ENCODE peak calls at places on chromosomes 13 and 19, in seven cellular contexts. One of them, this sample, is unnamed.
A peak's percentile ranks its signal among the peaks of the same experiment; 100 is the strongest.

GRCh38 chr19:33472696-33473624 is 48.6 kb downstream of the PEPD start:
- DNase-seq in HL-60: no peak
- DNase-seq in upper lobe of left lung: peak; percentile 3
- DNase-seq in cardiac muscle cell: no peak
- DNase-seq in activated B cell treated with CpG ODN at 0.5 μM for 24 hours: no peak
- DNase-seq in kidney epithelial cell: peak; percentile 53
- DNase-seq in HCT116: no peak
- DNase-seq in this sample: no peak

GRCh38 chr19:18233224-18233825 is 7.1 kb upstream of the PDE4C start:
- DNase-seq in HL-60: peak; percentile 50
- DNase-seq in HCT116: no peak
- DNase-seq in cardiac muscle cell: peak; percentile 89
- DNase-seq in activated B cell treated with CpG ODN at 0.5 μM for 24 hours: peak; percentile 53
- DNase-seq in upper lobe of left lung: peak; percentile 41
- DNase-seq in kidney epithelial cell: no peak
- DNase-seq in this sample: peak; percentile 77

GRCh38 chr13:51246411-51247298 is 24.5 kb downstream of the FAM124A start:
- DNase-seq in cardiac muscle cell: peak; percentile 56
- DNase-seq in upper lobe of left lung: no peak
- DNase-seq in activated B cell treated with CpG ODN at 0.5 μM for 24 hours: no peak
- DNase-seq in HL-60: no peak
- DNase-seq in HCT116: no peak
- DNase-seq in kidney epithelial cell: peak; percentile 10
- DNase-seq in this sample: no peak

GRCh38 chr19:30669329-30670010 is 297.3 kb downstream of the ZNF536 start:
- DNase-seq in upper lobe of left lung: peak; percentile 42
- DNase-seq in cardiac muscle cell: peak; percentile 76
- DNase-seq in activated B cell treated with CpG ODN at 0.5 μM for 24 hours: no peak
- DNase-seq in kidney epithelial cell: no peak
- DNase-seq in HCT116: no peak
- DNase-seq in HL-60: no peak
- DNase-seq in this sample: peak; percentile 83

GRCh38 chr13:42364613-42365000 is 92.7 kb downstream of the AKAP11 start:
- DNase-seq in HL-60: no peak
- DNase-seq in upper lobe of left lung: no peak
- DNase-seq in cardiac muscle cell: peak; percentile 13
- DNase-seq in HCT116: no peak
- DNase-seq in activated B cell treated with CpG ODN at 0.5 μM for 24 hours: no peak
- DNase-seq in kidney epithelial cell: no peak
- DNase-seq in this sample: no peak

GRCh38 chr13:28854657-28855056 is 34.5 kb downstream of the MTUS2 start:
- DNase-seq in HL-60: no peak
- DNase-seq in cardiac muscle cell: no peak
- DNase-seq in kidney epithelial cell: no peak
- DNase-seq in upper lobe of left lung: no peak
- DNase-seq in activated B cell treated with CpG ODN at 0.5 μM for 24 hours: no peak
- DNase-seq in HCT116: no peak
- DNase-seq in this sample: no peak

GRCh38 chr13:100154835-100155463 is 66.1 kb downstream of the PCCA start:
- DNase-seq in cardiac muscle cell: no peak
- DNase-seq in upper lobe of left lung: no peak
- DNase-seq in kidney epithelial cell: no peak
- DNase-seq in HL-60: no peak
- DNase-seq in activated B cell treated with CpG ODN at 0.5 μM for 24 hours: no peak
- DNase-seq in HCT116: no peak
- DNase-seq in this sample: no peak

GRCh38 chr13:57627663-57628062 is 3.9 kb upstream of the PCDH17 start:
- DNase-seq in HL-60: peak; percentile 7
- DNase-seq in upper lobe of left lung: no peak
- DNase-seq in kidney epithelial cell: no peak
- DNase-seq in activated B cell treated with CpG ODN at 0.5 μM for 24 hours: no peak
- DNase-seq in HCT116: no peak
- DNase-seq in cardiac muscle cell: peak; percentile 50
- DNase-seq in this sample: no peak

GRCh38 chr13:60148918-60149317 is 14.8 kb downstream of the DIAPH3 start:
- DNase-seq in activated B cell treated with CpG ODN at 0.5 μM for 24 hours: no peak
- DNase-seq in kidney epithelial cell: no peak
- DNase-seq in cardiac muscle cell: no peak
- DNase-seq in upper lobe of left lung: no peak
- DNase-seq in HL-60: no peak
- DNase-seq in HCT116: no peak
- DNase-seq in this sample: no peak

GRCh38 chr13:80524447-80525215 is 183.7 kb upstream of the SPRY2 start:
- DNase-seq in HCT116: peak; percentile 15
- DNase-seq in activated B cell treated with CpG ODN at 0.5 μM for 24 hours: no peak
- DNase-seq in HL-60: no peak
- DNase-seq in kidney epithelial cell: no peak
- DNase-seq in upper lobe of left lung: no peak
- DNase-seq in cardiac muscle cell: no peak
- DNase-seq in this sample: no peak

GRCh38 chr19:28213476-28214082 is 999.4 kb downstream of the UQCRFS1 start:
- DNase-seq in upper lobe of left lung: no peak
- DNase-seq in activated B cell treated with CpG ODN at 0.5 μM for 24 hours: no peak
- DNase-seq in HL-60: no peak
- DNase-seq in cardiac muscle cell: no peak
- DNase-seq in kidney epithelial cell: no peak
- DNase-seq in HCT116: no peak
- DNase-seq in this sample: no peak

GRCh38 chr19:55005684-55006488 is 32.2 kb downstream of the GP6 start:
- DNase-seq in activated B cell treated with CpG ODN at 0.5 μM for 24 hours: peak; percentile 18
- DNase-seq in kidney epithelial cell: peak; percentile 86
- DNase-seq in cardiac muscle cell: peak; percentile 34
- DNase-seq in HCT116: peak; percentile 98
- DNase-seq in HL-60: peak; percentile 88
- DNase-seq in upper lobe of left lung: no peak
- DNase-seq in this sample: no peak

GRCh38 chr13:28181413-28181812 is 43.1 kb downstream of the PAN3 start:
- DNase-seq in HL-60: no peak
- DNase-seq in upper lobe of left lung: no peak
- DNase-seq in kidney epithelial cell: peak; percentile 18
- DNase-seq in HCT116: peak; percentile 10
- DNase-seq in activated B cell treated with CpG ODN at 0.5 μM for 24 hours: no peak
- DNase-seq in cardiac muscle cell: no peak
- DNase-seq in this sample: no peak

DNA sequence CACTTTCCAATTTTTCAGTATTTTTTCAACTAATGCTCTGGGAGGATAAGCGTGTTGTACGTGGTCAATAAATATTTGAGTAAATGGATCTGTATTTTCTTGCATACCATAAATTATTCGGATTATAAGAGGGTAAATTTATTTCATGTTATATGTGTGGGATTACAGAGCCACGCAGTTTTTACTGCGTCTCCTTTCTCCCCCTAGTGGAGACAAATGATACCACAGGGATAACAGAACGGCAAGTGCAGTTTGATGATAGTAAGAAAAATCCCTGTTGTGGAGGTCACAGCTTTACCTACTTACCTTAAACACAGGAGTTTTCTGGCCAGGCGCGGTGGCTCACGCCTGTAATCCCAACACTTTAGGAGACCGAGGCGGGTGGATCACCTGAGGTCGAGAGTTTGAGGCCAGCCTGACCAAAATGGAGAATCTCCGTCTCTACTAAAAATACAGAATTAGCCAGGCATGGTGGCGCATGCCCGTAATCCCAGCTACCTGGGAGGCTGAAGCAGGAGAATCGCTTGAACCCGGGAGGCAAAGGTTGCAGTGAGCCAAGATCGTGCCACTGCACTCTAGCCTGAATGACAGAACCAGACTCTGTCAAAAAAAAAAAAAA is 16.8 kb downstream of the MBD3L2B start:
- DNase-seq in cardiac muscle cell: peak; percentile 1
- DNase-seq in HCT116: peak; percentile 34
- DNase-seq in HL-60: no peak
- DNase-seq in kidney epithelial cell: peak; percentile 7
- DNase-seq in activated B cell treated with CpG ODN at 0.5 μM for 24 hours: no peak
- DNase-seq in upper lobe of left lung: no peak
- DNase-seq in this sample: peak; percentile 11
- TF ChIP-seq CTCF in cardiac muscle cell: peak; percentile 62
- TF ChIP-seq CTCF in HCT116: peak; percentile 64
- TF ChIP-seq CTCF in HL-60: peak; percentile 25
- TF ChIP-seq CTCF in kidney epithelial cell: peak; percentile 80
- TF ChIP-seq CTCF in activated B cell treated with CpG ODN at 0.5 μM for 24 hours: no peak
- TF ChIP-seq CTCF in upper lobe of left lung: no peak
- TF ChIP-seq CTCF in this sample: peak; percentile 86

DNA sequence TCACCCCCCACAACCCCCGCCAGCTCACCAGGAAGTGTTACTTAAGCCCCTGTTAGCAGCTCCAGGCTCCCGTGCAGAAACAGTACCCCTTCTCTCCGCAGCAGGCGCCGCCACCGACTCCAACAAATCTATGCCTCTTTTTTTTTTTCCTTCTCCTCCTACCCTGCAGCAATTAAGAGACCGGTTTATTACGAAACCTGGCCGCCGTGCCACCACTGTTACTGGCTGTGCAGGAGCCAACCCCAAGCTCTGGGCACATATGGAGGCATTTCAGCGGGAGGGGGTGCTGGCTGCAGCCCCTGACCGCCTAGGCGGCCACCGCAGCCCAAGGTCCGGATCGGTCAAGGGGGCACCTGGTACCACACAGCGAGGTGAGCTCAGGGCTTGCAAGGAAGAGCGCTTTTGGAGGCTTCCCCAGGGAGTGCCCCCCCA is 2.4 kb downstream of the GADD45B start:
- DNase-seq in cardiac muscle cell: peak; percentile 59
- DNase-seq in upper lobe of left lung: peak; percentile 83
- DNase-seq in HCT116: no peak
- DNase-seq in activated B cell treated with CpG ODN at 0.5 μM for 24 hours: peak; percentile 49
- DNase-seq in kidney epithelial cell: no peak
- DNase-seq in HL-60: peak; percentile 88
- DNase-seq in this sample: no peak
- TF ChIP-seq CTCF in cardiac muscle cell: peak; percentile 17
- TF ChIP-seq CTCF in upper lobe of left lung: peak; percentile 53
- TF ChIP-seq CTCF in HCT116: no peak
- TF ChIP-seq CTCF in activated B cell treated with CpG ODN at 0.5 μM for 24 hours: no peak
- TF ChIP-seq CTCF in kidney epithelial cell: peak; percentile 20
- TF ChIP-seq CTCF in HL-60: no peak
- TF ChIP-seq CTCF in this sample: no peak

DNA sequence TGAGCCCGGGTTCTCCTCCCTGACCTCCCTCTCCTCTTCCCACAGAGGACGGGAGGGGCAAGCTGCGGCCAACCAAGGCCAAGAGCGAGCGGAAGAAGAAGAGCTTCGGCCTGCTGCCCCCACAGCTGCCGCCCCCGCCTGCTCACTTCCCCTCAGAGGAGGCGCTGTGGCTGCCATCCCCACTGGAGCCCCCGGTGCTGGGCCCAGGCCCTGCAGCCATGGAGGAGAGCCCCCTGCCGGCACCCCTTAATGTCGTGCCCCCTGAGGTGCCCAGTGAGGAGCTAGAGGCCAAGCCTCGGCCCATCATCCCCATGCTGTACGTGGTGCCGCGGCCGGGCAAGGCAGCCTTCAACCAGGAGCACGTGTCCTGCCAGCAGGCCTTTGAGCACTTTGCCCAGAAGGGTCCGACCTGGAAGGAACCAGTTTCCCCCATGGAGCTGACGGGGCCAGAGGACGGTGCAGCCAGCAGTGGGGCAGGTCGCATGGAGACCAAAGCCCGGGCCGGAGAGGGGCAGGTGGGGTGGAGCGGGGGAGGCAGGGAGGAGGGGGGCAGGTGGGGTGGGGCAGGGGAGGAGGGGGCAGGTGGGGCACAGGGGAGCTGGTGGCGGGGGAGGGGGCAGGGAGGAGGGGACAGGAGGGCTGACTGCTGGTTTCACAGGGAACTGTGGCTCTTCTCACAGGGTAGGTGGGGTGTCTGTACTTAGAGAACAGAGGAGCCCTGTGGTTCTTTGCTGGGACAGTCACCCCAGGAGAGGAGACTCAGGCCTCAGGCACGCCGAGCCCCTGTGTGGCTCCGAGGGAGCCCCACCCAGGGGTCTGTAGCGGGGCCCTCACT is 162.3 kb downstream of the KDM4B start:
- DNase-seq in HL-60: no peak
- DNase-seq in activated B cell treated with CpG ODN at 0.5 μM for 24 hours: peak; percentile 76
- DNase-seq in upper lobe of left lung: no peak
- DNase-seq in HCT116: no peak
- DNase-seq in cardiac muscle cell: no peak
- DNase-seq in kidney epithelial cell: no peak
- DNase-seq in this sample: no peak
- TF ChIP-seq CTCF in HL-60: no peak
- TF ChIP-seq CTCF in activated B cell treated with CpG ODN at 0.5 μM for 24 hours: no peak
- TF ChIP-seq CTCF in upper lobe of left lung: no peak
- TF ChIP-seq CTCF in HCT116: no peak
- TF ChIP-seq CTCF in cardiac muscle cell: no peak
- TF ChIP-seq CTCF in kidney epithelial cell: no peak
- TF ChIP-seq CTCF in this sample: no peak

GRCh38 chr19:1811472-1811894 is 593 bp downstream of the ATP8B3 start:
- DNase-seq in cardiac muscle cell: peak; percentile 14
- DNase-seq in HCT116: peak; percentile 90
- DNase-seq in HL-60: peak; percentile 83
- DNase-seq in upper lobe of left lung: peak; percentile 59
- DNase-seq in activated B cell treated with CpG ODN at 0.5 μM for 24 hours: no peak
- DNase-seq in kidney epithelial cell: peak; percentile 63
- DNase-seq in this sample: no peak

GRCh38 chr19:1810439-1811160 is 1.5 kb downstream of the ATP8B3 start:
- DNase-seq in kidney epithelial cell: no peak
- DNase-seq in upper lobe of left lung: no peak
- DNase-seq in cardiac muscle cell: no peak
- DNase-seq in HCT116: no peak
- DNase-seq in HL-60: no peak
- DNase-seq in activated B cell treated with CpG ODN at 0.5 μM for 24 hours: no peak
- DNase-seq in this sample: no peak

GRCh38 chr19:1813197-1813836 is 1.2 kb upstream of the ATP8B3 start:
- DNase-seq in kidney epithelial cell: no peak
- DNase-seq in HCT116: no peak
- DNase-seq in cardiac muscle cell: no peak
- DNase-seq in upper lobe of left lung: no peak
- DNase-seq in activated B cell treated with CpG ODN at 0.5 μM for 24 hours: no peak
- DNase-seq in HL-60: no peak
- DNase-seq in this sample: no peak

GRCh38 chr19:1812426-1813196 is 535 bp upstream of the ATP8B3 start:
- DNase-seq in activated B cell treated with CpG ODN at 0.5 μM for 24 hours: peak; percentile 82
- DNase-seq in upper lobe of left lung: peak; percentile 98
- DNase-seq in HL-60: peak; percentile 96
- DNase-seq in HCT116: peak; percentile 95
- DNase-seq in kidney epithelial cell: peak; percentile 83
- DNase-seq in cardiac muscle cell: peak; percentile 97
- DNase-seq in this sample: peak; percentile 79

DNA sequence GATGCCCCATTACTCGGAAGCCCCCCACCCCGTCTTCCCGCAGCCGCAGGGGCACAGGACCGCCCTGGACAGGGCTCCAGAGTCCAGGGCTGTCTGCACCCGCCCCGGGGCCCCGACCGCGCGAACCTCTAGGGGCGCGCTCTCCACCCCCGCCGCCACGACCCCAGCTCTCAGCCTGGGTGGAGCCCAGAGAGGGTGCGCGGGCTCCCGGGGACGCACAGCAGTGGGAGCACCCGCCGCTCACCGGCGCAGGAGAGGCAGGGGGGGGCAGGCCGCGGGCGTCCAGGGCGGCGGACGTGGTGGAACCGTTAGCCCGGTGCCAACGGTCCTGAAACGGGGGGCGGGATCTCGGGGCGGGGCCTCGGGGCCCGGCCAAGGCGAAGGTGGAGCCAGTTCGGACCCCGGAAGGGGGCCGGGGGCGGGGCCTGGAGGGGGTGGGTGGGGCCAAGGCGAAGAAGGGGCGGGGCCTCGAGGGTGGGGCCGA is at the start of gene ATP8B3:
- DNase-seq in HCT116: no peak
- DNase-seq in activated B cell treated with CpG ODN at 0.5 μM for 24 hours: no peak
- DNase-seq in kidney epithelial cell: no peak
- DNase-seq in HL-60: no peak
- DNase-seq in upper lobe of left lung: no peak
- DNase-seq in cardiac muscle cell: no peak
- DNase-seq in this sample: no peak
- TF ChIP-seq CTCF in HCT116: peak; percentile 18
- TF ChIP-seq CTCF in activated B cell treated with CpG ODN at 0.5 μM for 24 hours: no peak
- TF ChIP-seq CTCF in kidney epithelial cell: peak; percentile 22
- TF ChIP-seq CTCF in HL-60: no peak
- TF ChIP-seq CTCF in upper lobe of left lung: no peak
- TF ChIP-seq CTCF in cardiac muscle cell: peak; percentile 8
- TF ChIP-seq CTCF in this sample: no peak